ENCODE peak calls at places on chromosomes 7 and 10, in four cellular contexts. M is HCT116, A is H1, R is GM12878. Z is an unnamed sample. For H3K9me3, the result is how much of the 10 kb centered on the place peaks cover.

GRCh38 chr7:50641442-50642405 is 76.5 kb upstream of the DDC start:
- DNase-seq in M (no peak), A (peak), R (no peak), Z (no peak)

GRCh38 chr10:128011059-128011979 is 104.4 kb downstream of the PTPRE start:
- DNase-seq in M (peak), A (peak), R (peak), Z (peak)

GRCh38 chr7:3861941-3862340 is 560.9 kb downstream of the SDK1 start:
- DNase-seq in M (no peak), A (no peak), R (peak), Z (no peak)

GRCh38 chr7:90897961-90898469 is 301.9 kb downstream of the CDK14 start:
- DNase-seq in M (no peak), A (no peak), R (peak), Z (no peak)

GRCh38 chr10:132516771-132517725 is 20.5 kb upstream of the INPP5A start:
- DNase-seq in M (no peak), A (peak), R (no peak), Z (peak)

GRCh38 chr7:76428868-76429805 is 4.4 kb downstream of the ZP3 start:
- DNase-seq in M (no peak), A (no peak), R (no peak), Z (no peak)

GRCh38 chr7:19108985-19109946 is 8.2 kb downstream of the TWIST1 start:
- DNase-seq in M (no peak), A (no peak), R (no peak), Z (no peak)

GRCh38 chr10:103711351-103711994 is 143.9 kb downstream of the SH3PXD2A start:
- DNase-seq in M (no peak), A (no peak), R (no peak), Z (no peak)

GRCh38 chr10:116815641-116816415 is 33.5 kb upstream of the ENO4 start:
- DNase-seq in M (no peak), A (no peak), R (no peak), Z (no peak)

GRCh38 chr10:37710831-37711616 is 146.4 kb downstream of the ZNF248 start:
- DNase-seq in M (no peak), A (no peak), R (no peak), Z (no peak)

GRCh38 chr7:38280707-38281106 is 7.3 kb upstream of the TARP start:
- DNase-seq in M (no peak), A (no peak), R (no peak), Z (no peak)

GRCh38 chr10:62858364-62858763 is 42.2 kb upstream of the EGR2 start:
- DNase-seq in M (peak), A (no peak), R (no peak), Z (no peak)

GRCh38 chr7:117110480-117111315 is 157.4 kb downstream of the ST7 start:
- DNase-seq in M (no peak), A (no peak), R (peak), Z (no peak)

GRCh38 chr7:43659549-43659896 is 69.8 kb downstream of the COA1 start:
- DNase-seq in M (no peak), A (no peak), R (no peak), Z (no peak)

GRCh38 chr10:70558295-70558694 is 44.2 kb downstream of the PRF1 start:
- DNase-seq in M (no peak), A (no peak), R (no peak), Z (no peak)

GRCh38 chr10:89548673-89549072 is 13.3 kb upstream of the SLC16A12 start:
- DNase-seq in M (no peak), A (no peak), R (no peak), Z (no peak)

GRCh38 chr10:9331583-9332008 is 1277.1 kb downstream of the GATA3 start:
- DNase-seq in M (peak), A (no peak), R (no peak), Z (peak)

GRCh38 chr10:102511562-102512274 is 7.9 kb downstream of the SUFU start:
- DNase-seq in M (no peak), A (no peak), R (peak), Z (no peak)

GRCh38 chr7:96219382-96220130 is 102.3 kb downstream of the SLC25A13 start:
- DNase-seq in M (peak), A (no peak), R (no peak), Z (no peak)

GRCh38 chr10:114768394-114768786 is 53.2 kb upstream of the FHIP2A start:
- DNase-seq in M (no peak), A (no peak), R (no peak), Z (no peak)

GRCh38 chr7:125033506-125033905 is 103.9 kb upstream of the POT1 start:
- DNase-seq in M (no peak), A (no peak), R (no peak), Z (no peak)

GRCh38 chr7:42931447-42931833 is 534 bp downstream of the PSMA2 start:
- DNase-seq in M (no peak), A (no peak), R (no peak), Z (no peak)

GRCh38 chr10:35378547-35379210 is 42.4 kb downstream of the CCNY start:
- DNase-seq in M (no peak), A (peak), R (no peak), Z (no peak)

GRCh38 chr7:7099584-7100014 is 82.7 kb upstream of the C1GALT1 start:
- DNase-seq in M (peak), A (peak), R (no peak), Z (peak)

GRCh38 chr7:45217358-45217757 is 59.8 kb downstream of the RAMP3 start:
- DNase-seq in M (no peak), A (no peak), R (no peak), Z (peak)

DNA sequence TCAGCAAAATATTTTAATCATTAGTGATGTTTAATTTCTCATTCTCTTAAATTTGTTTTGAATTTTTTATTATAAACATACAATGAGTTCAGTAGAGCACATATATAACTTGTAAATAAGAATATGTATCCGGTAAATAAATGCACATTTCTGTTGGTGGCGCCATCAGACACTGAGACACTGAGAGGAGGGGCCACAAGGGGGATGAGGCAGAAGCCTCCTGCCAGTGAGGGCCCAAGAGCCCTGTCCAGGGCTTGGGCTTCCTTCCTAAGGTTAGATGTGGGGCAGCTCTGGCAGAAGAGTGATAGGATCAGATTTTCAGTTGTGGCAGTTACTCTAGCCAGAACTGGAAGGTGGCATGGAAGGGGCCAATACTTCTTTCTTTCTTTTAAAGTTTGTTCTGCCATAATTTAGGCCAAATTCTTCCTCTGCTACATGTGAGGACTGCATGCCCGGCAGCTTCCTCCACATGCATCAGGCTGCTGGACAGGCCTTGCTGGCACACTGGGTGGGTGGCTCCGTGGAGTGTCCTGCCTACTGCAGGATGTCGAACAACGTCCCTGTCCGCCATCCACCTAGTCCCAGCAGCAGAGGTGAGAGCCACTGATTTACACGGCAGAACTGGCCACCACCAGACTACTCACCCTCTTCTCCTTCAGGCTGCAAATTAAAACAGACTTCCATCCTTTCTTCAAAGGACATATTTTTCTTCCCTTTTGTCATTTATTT is 13.2 kb downstream of the PTPRN2 start:
- DNase-seq in M (no peak), A (no peak), R (no peak), Z (no peak)
- H3K9me3 ChIP-seq in M (under half), A (under half), R (under half), Z (under half)

GRCh38 chr7:40922316-40922670 is 780.6 kb downstream of the INHBA start:
- DNase-seq in M (no peak), A (no peak), R (no peak), Z (no peak)
- TF ChIP-seq ZNF274 in M (no peak), A (no peak), R (no peak), Z (no peak)

GRCh38 chr7:134865001-134865845 is 85.8 kb downstream of the CALD1 start:
- DNase-seq in M (no peak), A (no peak), R (peak), Z (peak)
- H3K9ac ChIP-seq in M (no peak), A (no peak), R (no peak), Z (no peak)

GRCh38 chr7:158094671-158095256 is 492.9 kb downstream of the PTPRN2 start:
- DNase-seq in M (no peak), A (no peak), R (no peak), Z (no peak)

GRCh38 chr7:158098125-158099030 is 489.2 kb downstream of the PTPRN2 start:
- DNase-seq in M (no peak), A (peak), R (no peak), Z (no peak)

GRCh38 chr7:158097511-158098124 is 490.0 kb downstream of the PTPRN2 start:
- DNase-seq in M (no peak), A (no peak), R (no peak), Z (no peak)

GRCh38 chr7:158097106-158097505 is 490.5 kb downstream of the PTPRN2 start:
- DNase-seq in M (no peak), A (peak), R (no peak), Z (no peak)

GRCh38 chr7:158096582-158096981 is 491.0 kb downstream of the PTPRN2 start:
- DNase-seq in M (no peak), A (no peak), R (no peak), Z (no peak)
- H3K9me3 ChIP-seq in M (under half), A (under half), R (under half), Z (under half)

DNA sequence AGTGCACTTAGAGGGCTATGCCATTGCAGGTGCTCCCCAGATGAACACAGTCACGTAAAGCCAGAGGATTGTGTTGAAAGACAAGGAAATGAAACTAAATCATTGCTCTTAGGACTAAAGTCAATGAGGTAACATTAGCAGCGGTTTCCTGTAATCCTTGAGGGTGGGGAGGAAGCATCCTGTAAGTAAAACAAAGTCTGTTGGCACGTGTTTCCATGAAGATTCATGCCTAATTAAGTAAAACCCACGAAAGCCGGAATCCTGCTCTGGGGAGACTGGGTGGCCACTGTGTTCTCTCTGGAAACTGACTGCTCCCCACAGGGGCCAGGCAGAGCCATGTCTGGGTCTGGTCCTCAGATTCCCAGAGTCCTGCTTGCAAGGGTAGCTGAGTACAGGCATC is 18.3 kb downstream of the STEAP1B start:
- DNase-seq in M (no peak), A (no peak), R (peak), Z (no peak)
- TF ChIP-seq ZNF274 in M (no peak), A (no peak), R (no peak), Z (no peak)

GRCh38 chr10:88064608-88065383 is 201.4 kb downstream of the PTEN start:
- DNase-seq in M (no peak), A (no peak), R (peak), Z (no peak)

GRCh38 chr10:88060762-88061161 is 197.3 kb downstream of the PTEN start:
- DNase-seq in M (no peak), A (no peak), R (no peak), Z (no peak)

GRCh38 chr10:88062798-88063472 is 199.5 kb downstream of the PTEN start:
- DNase-seq in M (no peak), A (no peak), R (no peak), Z (no peak)

GRCh38 chr10:88063861-88064521 is 200.6 kb downstream of the PTEN start:
- DNase-seq in M (no peak), A (no peak), R (no peak), Z (no peak)

DNA sequence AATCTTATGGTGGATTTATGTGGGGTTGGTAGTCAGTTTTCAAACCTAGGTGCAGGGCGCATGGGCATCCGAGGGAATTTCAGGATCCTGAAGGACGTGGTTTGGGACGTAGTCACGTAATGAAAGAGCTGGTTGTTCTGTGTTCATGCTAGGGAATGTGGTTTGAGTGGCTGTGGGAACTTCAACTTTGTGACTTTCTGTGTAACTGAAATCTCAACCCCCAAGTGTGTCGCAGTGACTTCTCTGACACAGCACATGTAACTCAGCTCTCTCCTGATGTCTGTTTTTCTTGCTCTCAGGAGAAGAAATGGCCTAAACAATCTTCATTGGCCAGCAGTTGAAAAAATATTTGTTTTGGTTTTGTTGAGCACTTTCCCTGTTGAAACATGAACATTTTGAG is 199.0 kb downstream of the PTEN start:
- DNase-seq in M (no peak), A (no peak), R (no peak), Z (no peak)
- H3K9ac ChIP-seq in M (no peak), A (no peak), R (peak), Z (no peak)

DNA sequence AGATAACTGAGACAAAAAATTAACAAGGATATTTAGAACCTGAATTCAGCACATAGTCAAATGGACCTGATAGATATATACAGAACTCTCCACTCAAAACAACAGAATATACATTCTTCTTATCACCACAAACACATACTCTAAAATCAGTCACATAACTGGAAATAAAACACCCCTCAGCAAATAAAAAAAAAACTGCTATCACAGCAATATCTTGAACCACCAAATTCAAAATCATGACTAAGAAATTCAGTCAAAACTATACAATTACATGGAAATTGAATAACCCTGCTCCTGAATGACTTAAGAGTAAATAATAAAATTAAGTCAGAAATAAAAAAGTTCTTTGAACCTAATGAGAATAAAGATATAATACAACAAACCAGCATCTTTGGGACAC is 30.0 kb upstream of the ZNF722 start:
- DNase-seq in M (no peak), A (no peak), R (no peak), Z (no peak)
- H3K9me3 ChIP-seq in M (under half), A (under half), R (under half), Z (under half)